ENCODE peak calls at places on chromosomes 12 and 14, in seven cellular contexts. One of them, this sample, is unnamed.

GRCh38 chr12:123681605-123682004 is 10.7 kb downstream of the TCTN2 start:
- DNase-seq in brain microvascular endothelial cell: no peak
- DNase-seq in AG04450: no peak
- DNase-seq in CD14-positive monocyte: no peak
- DNase-seq in GM20000: peak; percentile 31
- DNase-seq in fibroblast of mammary gland: no peak
- DNase-seq in CD4-positive, alpha-beta T cell: no peak
- DNase-seq in this sample: peak; percentile 60

GRCh38 chr12:51244269-51244668 is 5.6 kb downstream of the DAZAP2 start:
- DNase-seq in fibroblast of mammary gland: peak; percentile 36
- DNase-seq in AG04450: no peak
- DNase-seq in brain microvascular endothelial cell: peak; percentile 22
- DNase-seq in GM20000: no peak
- DNase-seq in CD4-positive, alpha-beta T cell: no peak
- DNase-seq in CD14-positive monocyte: no peak
- DNase-seq in this sample: no peak

GRCh38 chr12:84508943-84509342 is 403.7 kb downstream of the SLC6A15 start:
- DNase-seq in brain microvascular endothelial cell: no peak
- DNase-seq in fibroblast of mammary gland: no peak
- DNase-seq in CD4-positive, alpha-beta T cell: no peak
- DNase-seq in CD14-positive monocyte: no peak
- DNase-seq in AG04450: no peak
- DNase-seq in GM20000: no peak
- DNase-seq in this sample: no peak

GRCh38 chr14:72420749-72421452 is 473.0 kb downstream of the DPF3 start:
- DNase-seq in fibroblast of mammary gland: peak; percentile 60
- DNase-seq in CD4-positive, alpha-beta T cell: peak; percentile 42
- DNase-seq in brain microvascular endothelial cell: peak; percentile 81
- DNase-seq in GM20000: peak; percentile 63
- DNase-seq in AG04450: peak; percentile 16
- DNase-seq in CD14-positive monocyte: no peak
- DNase-seq in this sample: peak; percentile 86

GRCh38 chr12:105228494-105228893 is 7.5 kb downstream of the APPL2 start:
- DNase-seq in GM20000: peak; percentile 32
- DNase-seq in fibroblast of mammary gland: peak; percentile 90
- DNase-seq in CD14-positive monocyte: no peak
- DNase-seq in brain microvascular endothelial cell: peak; percentile 75
- DNase-seq in AG04450: no peak
- DNase-seq in CD4-positive, alpha-beta T cell: no peak
- DNase-seq in this sample: no peak

GRCh38 chr14:95125156-95125555 is 32.2 kb downstream of the DICER1 start:
- DNase-seq in brain microvascular endothelial cell: no peak
- DNase-seq in AG04450: no peak
- DNase-seq in CD4-positive, alpha-beta T cell: no peak
- DNase-seq in CD14-positive monocyte: no peak
- DNase-seq in GM20000: no peak
- DNase-seq in fibroblast of mammary gland: no peak
- DNase-seq in this sample: no peak

GRCh38 chr12:89760783-89761182 is 52.1 kb upstream of the ATP2B1 start:
- DNase-seq in CD14-positive monocyte: no peak
- DNase-seq in GM20000: no peak
- DNase-seq in AG04450: no peak
- DNase-seq in CD4-positive, alpha-beta T cell: no peak
- DNase-seq in fibroblast of mammary gland: no peak
- DNase-seq in brain microvascular endothelial cell: no peak
- DNase-seq in this sample: peak; percentile 52

GRCh38 chr14:67932708-67933107 is 113.1 kb downstream of the RAD51B start:
- DNase-seq in GM20000: no peak
- DNase-seq in brain microvascular endothelial cell: no peak
- DNase-seq in CD14-positive monocyte: no peak
- DNase-seq in CD4-positive, alpha-beta T cell: no peak
- DNase-seq in AG04450: no peak
- DNase-seq in fibroblast of mammary gland: no peak
- DNase-seq in this sample: no peak

GRCh38 chr14:100476012-100476822 is 111.0 kb downstream of the BEGAIN start:
- DNase-seq in GM20000: no peak
- DNase-seq in fibroblast of mammary gland: peak; percentile 96
- DNase-seq in CD14-positive monocyte: no peak
- DNase-seq in CD4-positive, alpha-beta T cell: no peak
- DNase-seq in AG04450: peak; percentile 76
- DNase-seq in brain microvascular endothelial cell: peak; percentile 94
- DNase-seq in this sample: no peak

GRCh38 chr14:33307691-33308369 is 369.2 kb downstream of the NPAS3 start:
- DNase-seq in CD4-positive, alpha-beta T cell: no peak
- DNase-seq in fibroblast of mammary gland: peak; percentile 91
- DNase-seq in CD14-positive monocyte: no peak
- DNase-seq in AG04450: no peak
- DNase-seq in brain microvascular endothelial cell: no peak
- DNase-seq in GM20000: no peak
- DNase-seq in this sample: no peak

GRCh38 chr14:50039734-50040400 is 76.5 kb downstream of the VCPKMT start:
- DNase-seq in brain microvascular endothelial cell: peak; percentile 72
- DNase-seq in GM20000: no peak
- DNase-seq in CD4-positive, alpha-beta T cell: no peak
- DNase-seq in fibroblast of mammary gland: peak; percentile 58
- DNase-seq in CD14-positive monocyte: peak; percentile 89
- DNase-seq in AG04450: no peak
- DNase-seq in this sample: peak; percentile 46

GRCh38 chr12:117148642-117149041 is 41.6 kb downstream of the FBXO21 start:
- DNase-seq in brain microvascular endothelial cell: no peak
- DNase-seq in GM20000: no peak
- DNase-seq in fibroblast of mammary gland: peak; percentile 59
- DNase-seq in CD4-positive, alpha-beta T cell: no peak
- DNase-seq in AG04450: no peak
- DNase-seq in CD14-positive monocyte: no peak
- DNase-seq in this sample: no peak

GRCh38 chr12:28130625-28131598 is 59.3 kb upstream of the CCDC91 start:
- DNase-seq in fibroblast of mammary gland: peak; percentile 96
- DNase-seq in AG04450: peak; percentile 94
- DNase-seq in CD4-positive, alpha-beta T cell: no peak
- DNase-seq in CD14-positive monocyte: no peak
- DNase-seq in brain microvascular endothelial cell: peak; percentile 100
- DNase-seq in GM20000: no peak
- DNase-seq in this sample: no peak

GRCh38 chr12:51128905-51129304 is 44.0 kb downstream of the TFCP2 start:
- DNase-seq in AG04450: no peak
- DNase-seq in GM20000: no peak
- DNase-seq in brain microvascular endothelial cell: no peak
- DNase-seq in CD4-positive, alpha-beta T cell: no peak
- DNase-seq in CD14-positive monocyte: no peak
- DNase-seq in fibroblast of mammary gland: peak; percentile 24
- DNase-seq in this sample: peak; percentile 15

GRCh38 chr12:89960607-89961394 is 252.2 kb upstream of the ATP2B1 start:
- DNase-seq in fibroblast of mammary gland: peak; percentile 76
- DNase-seq in brain microvascular endothelial cell: peak; percentile 31
- DNase-seq in AG04450: no peak
- DNase-seq in GM20000: no peak
- DNase-seq in CD14-positive monocyte: no peak
- DNase-seq in CD4-positive, alpha-beta T cell: no peak
- DNase-seq in this sample: peak; percentile 50

GRCh38 chr12:49198431-49199155 is 9.7 kb upstream of the TUBA1A start:
- DNase-seq in fibroblast of mammary gland: peak; percentile 93
- DNase-seq in CD4-positive, alpha-beta T cell: no peak
- DNase-seq in AG04450: peak; percentile 81
- DNase-seq in CD14-positive monocyte: no peak
- DNase-seq in brain microvascular endothelial cell: peak; percentile 90
- DNase-seq in GM20000: no peak
- DNase-seq in this sample: no peak

GRCh38 chr12:53674977-53675700 is 744 bp downstream of the ATP5MC2 start:
- DNase-seq in CD14-positive monocyte: no peak
- DNase-seq in fibroblast of mammary gland: peak; percentile 43
- DNase-seq in CD4-positive, alpha-beta T cell: no peak
- DNase-seq in AG04450: no peak
- DNase-seq in brain microvascular endothelial cell: no peak
- DNase-seq in GM20000: no peak
- DNase-seq in this sample: peak; percentile 12

DNA sequence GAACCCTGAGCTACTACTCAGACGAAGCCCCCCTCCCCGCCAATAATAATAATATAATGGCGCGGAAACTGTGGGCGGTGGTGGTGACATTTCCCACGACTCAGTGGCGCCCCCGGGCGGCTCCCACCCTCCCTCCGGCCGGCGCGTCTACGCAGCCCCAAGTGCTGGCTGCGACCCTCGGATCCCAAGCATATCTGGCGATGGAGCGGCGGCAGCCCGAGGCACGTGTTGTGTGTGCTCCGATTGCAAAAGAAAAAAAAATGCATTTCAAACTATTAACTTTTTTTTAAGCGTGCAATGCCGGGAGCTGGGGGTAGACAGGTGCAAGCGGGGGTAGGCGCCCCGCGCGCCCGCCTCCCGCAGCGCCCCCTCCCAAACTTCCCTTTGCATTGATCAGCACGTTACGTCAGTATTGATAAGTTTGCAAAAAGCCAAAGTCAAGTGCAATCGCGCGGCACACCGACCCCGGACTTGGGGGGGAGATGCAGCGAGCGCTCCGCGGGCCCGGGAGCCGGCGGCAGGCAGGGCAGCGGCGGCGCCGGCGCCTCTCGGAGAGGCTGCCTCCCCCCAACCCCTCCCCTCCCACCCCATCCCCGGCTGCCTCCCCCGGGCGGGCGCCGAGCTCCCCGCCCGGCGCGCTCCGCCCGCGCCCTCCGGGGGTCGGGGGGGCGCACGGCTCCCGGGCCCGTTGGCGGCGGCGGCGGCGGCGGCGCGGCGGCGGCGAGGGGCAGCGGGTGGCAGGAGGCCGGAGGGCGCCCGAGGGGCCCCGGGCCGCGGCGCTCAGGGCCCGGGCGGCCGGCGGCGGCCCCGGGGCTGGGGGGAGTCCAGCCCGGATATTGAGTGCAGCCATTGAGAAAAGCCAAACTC is 113.1 kb upstream of the MYL2 start:
- DNase-seq in GM20000: no peak
- DNase-seq in CD4-positive, alpha-beta T cell: no peak
- DNase-seq in CD14-positive monocyte: no peak
- DNase-seq in AG04450: no peak
- DNase-seq in brain microvascular endothelial cell: no peak
- DNase-seq in fibroblast of mammary gland: no peak
- DNase-seq in this sample: no peak
- TF ChIP-seq CTCF in GM20000: peak; percentile 9
- TF ChIP-seq CTCF in CD4-positive, alpha-beta T cell: no peak
- TF ChIP-seq CTCF in CD14-positive monocyte: peak; percentile 30
- TF ChIP-seq CTCF in AG04450: no peak
- TF ChIP-seq CTCF in brain microvascular endothelial cell: peak; percentile 30
- TF ChIP-seq CTCF in fibroblast of mammary gland: no peak
- TF ChIP-seq CTCF in this sample: peak; percentile 13

DNA sequence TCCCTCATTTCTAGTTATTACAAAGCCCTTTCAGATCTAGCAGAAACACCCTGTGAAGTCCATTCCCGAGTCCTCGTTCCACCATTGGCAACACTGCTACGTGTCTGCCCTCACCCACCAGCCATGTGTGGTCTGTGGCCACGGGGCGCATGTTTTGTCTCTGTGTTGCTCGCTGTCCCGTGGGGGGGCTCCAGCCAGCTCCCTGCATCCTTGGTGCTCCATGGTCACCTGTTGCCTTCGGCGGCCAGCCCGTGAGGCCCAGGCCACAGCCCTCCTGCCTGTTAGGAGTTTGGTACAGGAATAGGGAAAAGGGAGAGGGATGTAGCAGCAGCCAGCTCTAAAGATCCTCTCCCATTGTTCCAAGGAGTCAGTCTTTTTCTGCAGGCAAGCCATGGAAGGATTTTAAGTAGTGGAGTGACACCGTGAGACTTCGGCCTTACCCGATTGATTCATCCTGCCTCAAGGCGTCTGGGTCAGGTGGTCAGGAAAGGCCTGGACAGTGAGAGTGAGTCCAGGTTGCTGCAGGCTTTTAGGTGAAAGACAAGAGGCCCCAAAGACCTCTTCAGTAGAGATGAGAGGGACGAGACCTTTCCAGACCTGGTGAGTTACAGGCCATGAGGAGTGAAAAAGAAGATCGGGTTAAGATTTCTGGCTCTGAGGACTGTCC is 30.3 kb downstream of the TPCN1 start:
- DNase-seq in CD14-positive monocyte: no peak
- DNase-seq in GM20000: no peak
- DNase-seq in brain microvascular endothelial cell: no peak
- DNase-seq in CD4-positive, alpha-beta T cell: no peak
- DNase-seq in AG04450: no peak
- DNase-seq in fibroblast of mammary gland: no peak
- DNase-seq in this sample: no peak
- TF ChIP-seq CTCF in CD14-positive monocyte: no peak
- TF ChIP-seq CTCF in GM20000: no peak
- TF ChIP-seq CTCF in brain microvascular endothelial cell: no peak
- TF ChIP-seq CTCF in CD4-positive, alpha-beta T cell: no peak
- TF ChIP-seq CTCF in AG04450: no peak
- TF ChIP-seq CTCF in fibroblast of mammary gland: no peak
- TF ChIP-seq CTCF in this sample: no peak

GRCh38 chr14:36646664-36647416 is 14.8 kb upstream of the PAX9 start:
- DNase-seq in AG04450: no peak
- DNase-seq in GM20000: no peak
- DNase-seq in fibroblast of mammary gland: no peak
- DNase-seq in CD14-positive monocyte: no peak
- DNase-seq in CD4-positive, alpha-beta T cell: no peak
- DNase-seq in brain microvascular endothelial cell: no peak
- DNase-seq in this sample: no peak
- TF ChIP-seq CTCF in AG04450: no peak
- TF ChIP-seq CTCF in GM20000: no peak
- TF ChIP-seq CTCF in fibroblast of mammary gland: no peak
- TF ChIP-seq CTCF in CD14-positive monocyte: no peak
- TF ChIP-seq CTCF in CD4-positive, alpha-beta T cell: no peak
- TF ChIP-seq CTCF in brain microvascular endothelial cell: no peak
- TF ChIP-seq CTCF in this sample: no peak

GRCh38 chr12:65675141-65675621 is 149.1 kb upstream of the HMGA2 start:
- DNase-seq in AG04450: peak; percentile 56
- DNase-seq in GM20000: no peak
- DNase-seq in CD14-positive monocyte: no peak
- DNase-seq in fibroblast of mammary gland: no peak
- DNase-seq in CD4-positive, alpha-beta T cell: no peak
- DNase-seq in brain microvascular endothelial cell: no peak
- DNase-seq in this sample: peak; percentile 6

GRCh38 chr12:65672441-65672840 is 151.8 kb upstream of the HMGA2 start:
- DNase-seq in CD4-positive, alpha-beta T cell: no peak
- DNase-seq in brain microvascular endothelial cell: no peak
- DNase-seq in GM20000: no peak
- DNase-seq in CD14-positive monocyte: no peak
- DNase-seq in fibroblast of mammary gland: no peak
- DNase-seq in AG04450: no peak
- DNase-seq in this sample: no peak

GRCh38 chr12:65670775-65671174 is 153.5 kb upstream of the HMGA2 start:
- DNase-seq in brain microvascular endothelial cell: no peak
- DNase-seq in AG04450: no peak
- DNase-seq in fibroblast of mammary gland: peak; percentile 28
- DNase-seq in CD14-positive monocyte: no peak
- DNase-seq in GM20000: no peak
- DNase-seq in CD4-positive, alpha-beta T cell: no peak
- DNase-seq in this sample: no peak

GRCh38 chr12:65673291-65673690 is 151.0 kb upstream of the HMGA2 start:
- DNase-seq in brain microvascular endothelial cell: no peak
- DNase-seq in AG04450: no peak
- DNase-seq in fibroblast of mammary gland: no peak
- DNase-seq in CD14-positive monocyte: no peak
- DNase-seq in CD4-positive, alpha-beta T cell: no peak
- DNase-seq in GM20000: no peak
- DNase-seq in this sample: no peak

DNA sequence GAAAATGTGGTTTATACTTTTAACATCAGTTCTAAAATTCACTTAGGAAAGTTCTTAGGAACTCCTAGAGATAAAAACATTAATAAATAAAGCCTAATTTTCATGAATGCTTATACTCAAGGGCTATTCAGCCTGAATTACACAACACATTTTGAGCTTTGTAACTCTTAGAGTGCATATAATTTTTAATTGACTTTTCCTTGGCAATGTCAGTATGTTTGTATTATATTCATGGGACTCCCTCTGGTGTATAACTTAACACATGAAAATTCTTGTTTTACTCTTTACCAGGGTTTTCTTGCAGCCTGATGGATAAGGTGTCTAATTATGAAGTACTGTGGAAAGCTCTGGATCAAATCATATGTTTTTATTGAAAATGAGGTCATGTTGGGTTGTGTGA is 150.6 kb upstream of the HMGA2 start:
- DNase-seq in brain microvascular endothelial cell: no peak
- DNase-seq in fibroblast of mammary gland: peak; percentile 58
- DNase-seq in AG04450: no peak
- DNase-seq in CD14-positive monocyte: no peak
- DNase-seq in CD4-positive, alpha-beta T cell: no peak
- DNase-seq in GM20000: no peak
- DNase-seq in this sample: no peak
- TF ChIP-seq CTCF in brain microvascular endothelial cell: no peak
- TF ChIP-seq CTCF in fibroblast of mammary gland: peak; percentile 22
- TF ChIP-seq CTCF in AG04450: peak; percentile 29
- TF ChIP-seq CTCF in CD14-positive monocyte: no peak
- TF ChIP-seq CTCF in CD4-positive, alpha-beta T cell: no peak
- TF ChIP-seq CTCF in GM20000: no peak
- TF ChIP-seq CTCF in this sample: no peak